ENCODE peak calls at places on chromosomes 11 and 22, in four cellular contexts. C is neural progenitor cell, B is GM23248, O is MM.1S. K is an unnamed sample.

GRCh38 chr11:33379931-33380330 is 122.8 kb downstream of the HIPK3 start:
- DNase-seq in C (no peak), B (no peak), O (peak), K (no peak)

GRCh38 chr11:108975641-108976071 is 310.8 kb downstream of the DDX10 start:
- DNase-seq in C (no peak), B (no peak), O (no peak), K (no peak)

GRCh38 chr11:120539681-120540369 is 28.3 kb downstream of the GRIK4 start:
- DNase-seq in C (no peak), B (peak), O (no peak), K (peak)

GRCh38 chr22:42326786-42327185 is 56.3 kb upstream of the TCF20 start:
- DNase-seq in C (no peak), B (no peak), O (no peak), K (no peak)

GRCh38 chr11:120563698-120564572 is 52.4 kb downstream of the GRIK4 start:
- DNase-seq in C (peak), B (no peak), O (no peak), K (no peak)

GRCh38 chr22:46897246-46897623 is 134.8 kb downstream of the TBC1D22A start:
- DNase-seq in C (no peak), B (no peak), O (no peak), K (peak)

GRCh38 chr11:32109596-32109995 is 18.7 kb downstream of the RCN1 start:
- DNase-seq in C (peak), B (no peak), O (no peak), K (peak)

GRCh38 chr11:109197656-109198055 is 224.3 kb upstream of the C11orf87 start:
- DNase-seq in C (no peak), B (peak), O (no peak), K (no peak)

GRCh38 chr22:17874231-17874630 is 100.0 kb upstream of the BID start:
- DNase-seq in C (no peak), B (no peak), O (no peak), K (no peak)

GRCh38 chr22:37518509-37519267 is 527 bp downstream of the CARD10 start:
- DNase-seq in C (peak), B (peak), O (no peak), K (no peak)
- H3K9ac ChIP-seq in C (no peak), B (peak), O (no peak), K (peak)

GRCh38 chr11:17719940-17720795 is 797 bp downstream of the MYOD1 start:
- DNase-seq in C (peak), B (peak), O (no peak), K (no peak)

GRCh38 chr11:17722000-17722643 is 2.8 kb downstream of the MYOD1 start:
- DNase-seq in C (peak), B (peak), O (no peak), K (peak)

GRCh38 chr11:17719028-17719939 is at the start of gene MYOD1:
- DNase-seq in C (peak), B (peak), O (no peak), K (no peak)

GRCh38 chr11:17721242-17721999 is 2.0 kb downstream of the MYOD1 start:
- DNase-seq in C (peak), B (peak), O (no peak), K (no peak)

DNA sequence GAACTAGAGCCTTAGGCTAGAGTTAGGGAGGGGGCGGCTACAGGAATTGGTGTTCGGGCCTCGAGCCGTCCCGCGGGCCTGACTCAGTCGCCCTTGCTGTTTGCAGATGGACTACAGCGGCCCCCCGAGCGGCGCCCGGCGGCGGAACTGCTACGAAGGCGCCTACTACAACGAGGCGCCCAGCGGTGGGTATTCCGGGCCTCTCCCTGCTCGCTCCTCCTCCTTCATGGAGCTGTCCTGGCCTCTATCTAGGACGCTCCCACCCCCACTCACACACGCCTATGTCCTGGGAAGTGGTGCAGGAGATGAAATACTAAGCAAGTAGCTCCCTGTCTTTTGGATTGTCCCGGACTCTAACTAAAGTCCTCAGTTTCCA is 1.4 kb downstream of the MYOD1 start:
- DNase-seq in C (peak), B (no peak), O (no peak), K (no peak)
- H3K4me3 ChIP-seq in C (peak), B (no peak), O (no peak), K (no peak)

GRCh38 chr22:33635766-33636165 is 284.5 kb downstream of the LARGE1 start:
- DNase-seq in C (no peak), B (no peak), O (no peak), K (no peak)

GRCh38 chr22:33640900-33641299 is 279.4 kb downstream of the LARGE1 start:
- DNase-seq in C (peak), B (no peak), O (no peak), K (no peak)

DNA sequence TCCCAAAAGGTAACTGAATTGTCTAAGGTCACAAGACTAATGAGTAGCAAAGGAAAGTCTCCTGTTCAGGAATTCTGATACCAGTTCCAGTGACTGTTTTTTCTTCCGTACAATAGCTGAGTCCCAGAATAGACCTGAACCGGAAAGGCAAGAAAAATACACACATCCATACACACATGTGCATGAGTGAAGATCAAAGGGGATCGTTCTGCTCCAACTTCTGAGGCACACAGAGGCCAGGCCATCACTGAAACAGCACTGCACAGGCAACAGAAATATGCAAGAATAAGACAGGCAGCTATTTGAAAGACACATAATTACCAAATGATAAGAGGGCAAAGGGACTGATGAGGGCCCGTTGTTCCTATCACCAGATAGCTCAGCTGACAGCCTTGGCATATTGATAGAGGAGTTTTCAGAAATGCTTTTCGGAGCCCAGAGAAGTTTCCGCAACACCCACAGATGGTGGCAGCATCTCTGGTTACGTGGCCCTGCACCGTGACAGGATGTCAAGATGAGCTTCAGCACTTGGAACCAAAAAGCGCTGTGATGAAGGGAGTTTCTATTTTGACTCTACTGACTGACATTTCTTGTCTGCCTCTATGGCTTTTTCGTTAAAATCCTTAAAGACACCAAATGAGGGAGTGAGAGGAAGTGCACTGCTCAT is 280.6 kb downstream of the LARGE1 start:
- DNase-seq in C (no peak), B (no peak), O (no peak), K (no peak)
- TF ChIP-seq EZH2phosphoT487 in C (no peak), B (no peak), O (no peak), K (no peak)

GRCh38 chr22:23144926-23145906 is at the start of gene RAB36:
- DNase-seq in C (peak), B (peak), O (peak), K (peak)
- H3K9ac ChIP-seq in C (no peak), B (peak), O (peak), K (peak)

K was measured in PC-3.